ENCODE peak calls at places on chromosome 15, in ten cellular contexts. M, U, G, N, Y, X, A, J, V and C are unnamed samples.

GRCh38 chr15:36358094-36358961 is 221.1 kb upstream of the CDIN1 start:
- DNase-seq in U (no peak), V (no peak), G (no peak), X (no peak), A (no peak), J (no peak), N (no peak), Y (peak), M (no peak), C (no peak)

GRCh38 chr15:44485880-44486279 is 51.1 kb upstream of the EIF3J start:
- DNase-seq in A (no peak), J (no peak), X (no peak), M (no peak), U (no peak), N (no peak), V (no peak), Y (no peak), G (no peak), C (no peak)

GRCh38 chr15:68818671-68819450 is 1.8 kb downstream of the ANP32A start:
- DNase-seq in X (no peak), N (peak), V (peak), M (peak), A (peak), Y (no peak), U (peak), G (peak), J (peak), C (peak)

GRCh38 chr15:75651810-75652543 is 4.3 kb downstream of the SNX33 start:
- DNase-seq in G (no peak), N (no peak), U (no peak), J (no peak), Y (no peak), X (no peak), V (no peak), M (no peak), A (peak), C (no peak)

GRCh38 chr15:91872356-91873132 is 19.0 kb downstream of the SLCO3A1 start:
- DNase-seq in V (no peak), A (no peak), X (no peak), G (no peak), M (no peak), U (no peak), Y (no peak), J (no peak), N (no peak), C (no peak)

GRCh38 chr15:87032291-87032690 is 952.6 kb downstream of the AGBL1 start:
- DNase-seq in U (no peak), X (no peak), J (no peak), V (no peak), N (no peak), M (no peak), A (no peak), G (no peak), Y (no peak), C (no peak)

GRCh38 chr15:36958611-36959010 is 141.7 kb downstream of the MEIS2 start:
- DNase-seq in Y (no peak), A (no peak), N (no peak), X (no peak), G (no peak), V (no peak), U (no peak), M (no peak), J (no peak), C (no peak)

GRCh38 chr15:92958105-92958504 is 58.0 kb downstream of the CHD2 start:
- DNase-seq in V (no peak), G (no peak), M (no peak), U (no peak), X (no peak), Y (peak), N (no peak), J (no peak), A (no peak), C (no peak)

GRCh38 chr15:69476704-69477473 is 24.3 kb downstream of the RPLP1 start:
- DNase-seq in V (no peak), M (no peak), N (no peak), Y (no peak), X (no peak), G (no peak), U (no peak), J (no peak), A (no peak), C (no peak)

GRCh38 chr15:47673343-47673761 is 44.0 kb upstream of the SEMA6D start:
- DNase-seq in X (no peak), V (no peak), N (peak), J (no peak), G (no peak), M (peak), A (no peak), Y (no peak), U (no peak), C (no peak)

GRCh38 chr15:76059320-76060097 is at the start of gene TMEM266:
- DNase-seq in U (peak), A (peak), X (no peak), N (peak), J (peak), M (peak), V (peak), Y (peak), G (peak), C (no peak)

GRCh38 chr15:88491158-88491557 is 23.6 kb downstream of the MRPS11 start:
- DNase-seq in J (no peak), V (no peak), Y (no peak), X (no peak), M (no peak), U (no peak), A (no peak), G (no peak), N (no peak), C (no peak)

GRCh38 chr15:70036585-70037343 is 61.0 kb downstream of the TLE3 start:
- DNase-seq in A (no peak), X (no peak), U (no peak), M (no peak), J (no peak), N (no peak), G (peak), V (peak), Y (no peak), C (no peak)

GRCh38 chr15:52912172-52912571 is 122.0 kb upstream of the ONECUT1 start:
- DNase-seq in G (no peak), J (no peak), A (no peak), X (no peak), N (no peak), Y (no peak), M (no peak), V (no peak), U (no peak), C (no peak)

GRCh38 chr15:63502843-63503738 is 1.3 kb upstream of the USP3 start:
- DNase-seq in N (peak), X (peak), Y (peak), A (peak), U (peak), G (peak), V (peak), J (peak), M (peak), C (peak)
- TF ChIP-seq POLR2A in N (peak), X (peak), Y (no peak), A (peak), U (peak), G (peak), V (peak), J (no peak), M (no peak), C (peak)

GRCh38 chr15:42171795-42172194 is 15.4 kb upstream of the PLA2G4F start:
- DNase-seq in A (no peak), J (no peak), U (no peak), Y (no peak), N (no peak), X (no peak), M (no peak), V (no peak), G (no peak), C (no peak)

GRCh38 chr15:42175671-42176070 is 19.2 kb upstream of the PLA2G4F start:
- DNase-seq in N (no peak), G (no peak), U (no peak), M (no peak), A (no peak), Y (no peak), X (no peak), J (no peak), V (no peak), C (no peak)

GRCh38 chr15:42178056-42178455 is 21.6 kb upstream of the PLA2G4F start:
- DNase-seq in A (no peak), X (no peak), V (no peak), G (no peak), M (no peak), J (no peak), N (no peak), U (no peak), Y (no peak), C (no peak)

GRCh38 chr15:42171122-42171521 is 14.7 kb upstream of the PLA2G4F start:
- DNase-seq in Y (no peak), N (no peak), G (no peak), A (no peak), V (no peak), J (no peak), M (no peak), X (no peak), U (no peak), C (no peak)

GRCh38 chr15:42172475-42172874 is 16.0 kb upstream of the PLA2G4F start:
- DNase-seq in N (no peak), M (no peak), Y (no peak), G (no peak), J (no peak), V (no peak), A (no peak), U (no peak), X (no peak), C (no peak)
- TF ChIP-seq POLR2A in N (no peak), M (no peak), Y (no peak), G (no peak), J (no peak), V (no peak), A (no peak), U (no peak), X (no peak), C (no peak)

DNA sequence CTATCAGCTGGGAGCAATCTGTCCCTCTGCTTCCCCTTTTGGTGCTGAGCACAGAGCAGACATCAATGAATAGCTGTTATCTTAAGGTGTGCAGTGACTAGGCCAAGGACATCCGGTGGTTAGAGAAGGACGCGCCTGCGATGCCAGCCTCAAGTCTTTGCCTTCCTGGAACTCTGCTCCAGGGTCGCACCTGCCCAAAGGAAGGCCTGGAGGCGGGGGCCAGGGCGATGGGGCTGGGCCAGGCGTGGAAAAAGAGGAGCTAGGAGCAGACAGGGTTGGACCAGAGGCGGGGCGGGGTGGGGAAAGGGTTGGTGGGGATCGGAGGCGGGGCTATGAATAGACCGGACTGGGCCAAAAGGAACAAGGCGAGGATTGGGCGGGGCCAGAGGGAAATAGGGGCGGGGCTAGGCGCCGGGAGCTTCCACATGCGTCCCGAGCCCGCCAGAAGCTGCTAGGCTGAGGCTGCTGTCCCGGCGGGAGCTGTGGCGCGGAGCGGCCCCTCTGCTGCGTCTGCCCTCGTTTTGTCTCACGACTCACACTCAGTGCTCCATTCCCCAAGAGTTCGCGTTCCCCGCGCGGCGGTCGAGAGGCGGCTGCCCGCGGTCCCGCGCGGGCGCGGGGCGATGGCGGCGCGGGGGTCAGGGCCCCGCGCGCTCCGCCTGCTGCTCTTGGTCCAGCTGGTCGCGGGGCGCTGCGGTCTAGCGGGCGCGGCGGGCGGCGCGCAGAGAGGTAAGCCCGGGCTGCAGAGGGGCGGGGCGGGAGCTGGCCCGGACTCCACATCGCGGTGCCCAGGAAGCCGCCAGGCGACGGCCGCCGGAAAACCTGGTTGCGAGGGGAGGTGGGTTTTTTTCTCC is at the start of gene CHRNA5:
- DNase-seq in V (peak), A (peak), N (peak), X (peak), Y (peak), G (peak), J (peak), M (peak), U (peak), C (peak)
- TF ChIP-seq POLR2A in V (peak), A (peak), N (no peak), X (peak), Y (no peak), G (no peak), J (peak), M (no peak), U (peak), C (no peak)

GRCh38 chr15:100879046-100879445 is 585 bp upstream of the ALDH1A3 start:
- DNase-seq in M (no peak), G (no peak), N (no peak), U (peak), J (no peak), X (no peak), A (no peak), V (no peak), Y (no peak), C (no peak)

GRCh38 chr15:100880139-100880896 is 687 bp downstream of the ALDH1A3 start:
- DNase-seq in M (no peak), V (no peak), X (no peak), A (no peak), Y (no peak), N (no peak), U (no peak), J (no peak), G (no peak), C (no peak)

GRCh38 chr15:100878601-100879000 is 1.0 kb upstream of the ALDH1A3 start:
- DNase-seq in N (no peak), M (no peak), Y (no peak), U (no peak), X (no peak), J (no peak), G (no peak), A (no peak), V (no peak), C (no peak)

GRCh38 chr15:100880897-100881242 is 1.2 kb downstream of the ALDH1A3 start:
- DNase-seq in N (no peak), G (no peak), A (no peak), Y (no peak), M (no peak), U (no peak), J (no peak), V (no peak), X (no peak), C (no peak)

DNA sequence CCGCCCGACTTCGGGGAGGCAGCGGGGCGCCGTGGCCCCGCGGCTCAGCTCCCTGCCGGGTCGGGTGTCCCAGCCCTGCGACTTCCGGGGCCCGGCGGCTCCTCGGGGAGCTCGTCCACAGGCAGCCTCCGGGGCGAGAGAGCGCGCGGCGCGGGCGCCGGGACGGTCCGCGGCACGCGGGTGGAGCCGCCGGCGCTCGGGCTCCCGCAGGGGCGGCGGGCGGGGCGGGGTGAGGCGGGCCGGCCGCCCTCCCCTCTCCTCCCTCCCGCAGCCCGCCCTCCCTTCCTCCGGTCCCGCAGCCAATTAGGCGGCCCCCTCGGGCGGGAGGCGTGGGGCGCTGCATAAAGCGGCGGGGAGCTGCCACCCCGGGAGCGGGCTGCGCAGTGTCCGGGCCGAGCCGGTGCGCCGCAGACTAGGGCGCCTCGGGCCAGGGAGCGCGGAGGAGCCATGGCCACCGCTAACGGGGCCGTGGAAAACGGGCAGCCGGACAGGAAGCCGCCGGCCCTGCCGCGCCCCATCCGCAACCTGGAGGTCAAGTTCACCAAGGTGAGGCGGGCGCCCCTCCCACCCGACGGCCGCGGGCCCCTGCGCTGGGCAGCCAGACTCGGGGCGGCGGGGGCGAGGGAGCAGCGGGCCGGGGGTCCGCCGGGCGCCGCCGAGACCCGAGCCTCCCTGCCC is at the start of gene ALDH1A3:
- DNase-seq in N (no peak), M (peak), Y (peak), X (peak), A (peak), G (no peak), U (peak), J (no peak), V (peak), C (peak)
- TF ChIP-seq POLR2A in N (no peak), M (no peak), Y (no peak), X (peak), A (peak), G (no peak), U (peak), J (no peak), V (peak), C (no peak)

GRCh38 chr15:85947936-85948335 is 131.7 kb upstream of the AGBL1 start:
- DNase-seq in X (no peak), M (no peak), U (no peak), N (no peak), J (no peak), Y (no peak), V (no peak), G (no peak), A (no peak), C (no peak)

GRCh38 chr15:85950101-85950500 is 129.6 kb upstream of the AGBL1 start:
- DNase-seq in U (no peak), Y (no peak), A (no peak), G (no peak), M (peak), J (no peak), V (no peak), N (no peak), X (no peak), C (no peak)

GRCh38 chr15:85941186-85941855 is 138.3 kb upstream of the AGBL1 start:
- DNase-seq in G (no peak), U (peak), A (no peak), J (no peak), V (no peak), N (peak), M (no peak), X (no peak), Y (no peak), C (no peak)

GRCh38 chr15:85943825-85944224 is 135.8 kb upstream of the AGBL1 start:
- DNase-seq in N (no peak), Y (no peak), M (no peak), V (no peak), J (no peak), U (no peak), G (no peak), A (no peak), X (no peak), C (no peak)

GRCh38 chr15:85946986-85947385 is 132.7 kb upstream of the AGBL1 start:
- DNase-seq in M (no peak), J (no peak), V (no peak), X (no peak), N (no peak), U (no peak), Y (no peak), G (no peak), A (no peak), C (no peak)
- TF ChIP-seq POLR2A in M (no peak), J (no peak), V (no peak), X (no peak), N (no peak), U (no peak), Y (no peak), G (no peak), A (no peak), C (no peak)

DNA sequence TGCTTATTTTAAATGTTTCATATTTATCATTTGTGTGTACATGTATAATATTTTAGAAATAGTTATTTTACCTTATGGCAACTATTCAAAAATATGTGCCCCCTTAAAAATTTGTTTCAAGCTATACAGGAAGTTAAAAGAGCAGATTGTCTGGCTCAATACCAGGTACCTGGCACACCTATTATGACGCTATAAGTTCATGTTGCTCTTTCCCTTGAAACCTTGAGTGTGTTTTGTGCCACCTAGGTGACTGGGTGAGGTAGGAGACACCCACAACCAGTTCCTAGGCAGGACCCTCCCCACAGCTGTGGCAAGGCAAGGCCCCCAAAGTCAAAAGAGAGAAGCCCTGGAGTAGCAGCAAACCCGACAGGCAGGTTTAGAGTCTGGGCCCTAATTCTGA is 20.6 kb upstream of the NEO1 start:
- DNase-seq in A (no peak), N (no peak), U (no peak), M (no peak), X (no peak), G (no peak), J (no peak), V (no peak), Y (no peak), C (no peak)
- TF ChIP-seq POLR2A in A (no peak), N (no peak), U (no peak), M (no peak), X (no peak), G (no peak), J (no peak), V (no peak), Y (no peak), C (no peak)

DNA sequence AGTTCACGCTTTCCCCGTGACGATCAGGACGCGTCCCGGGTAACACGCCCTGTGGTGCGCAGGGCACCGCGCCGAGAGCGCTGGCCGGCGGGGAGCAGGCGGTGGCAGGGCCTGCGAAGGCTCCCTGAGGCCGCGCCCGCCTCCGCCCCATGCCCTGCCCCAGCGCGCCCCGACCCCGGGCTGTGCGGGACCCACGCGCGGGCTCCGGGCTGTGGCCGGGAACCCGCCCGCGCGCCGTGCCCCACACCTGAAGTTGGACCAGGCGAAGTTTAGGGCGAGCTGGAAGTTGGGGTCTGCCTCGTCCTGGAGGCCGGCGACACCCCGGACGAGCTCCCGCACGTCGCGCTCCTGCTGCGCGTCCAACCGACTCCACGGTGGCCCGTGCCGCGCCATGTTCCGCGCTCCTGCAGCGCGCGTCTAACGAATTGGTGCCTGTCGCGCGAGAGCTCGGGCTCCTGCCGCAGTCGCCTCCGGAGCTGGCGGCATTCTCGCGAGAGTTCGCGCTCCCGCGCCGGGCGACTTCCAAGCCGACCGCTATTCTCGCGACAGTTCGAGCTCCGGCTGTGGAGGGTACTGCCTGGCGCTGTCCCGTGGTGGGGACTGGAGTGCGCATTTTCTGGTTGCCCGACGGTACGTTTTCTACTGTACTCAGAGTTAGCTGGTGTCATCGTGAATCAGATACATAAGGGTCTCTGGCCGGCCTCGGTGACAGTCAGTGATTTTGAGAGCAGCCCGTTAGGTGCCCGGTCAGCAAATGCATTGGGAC is at the start of gene TUBGCP5:
- DNase-seq in N (peak), U (peak), X (peak), V (peak), M (peak), A (peak), Y (peak), G (peak), J (peak), C (peak)
- TF ChIP-seq POLR2A in N (peak), U (peak), X (peak), V (peak), M (peak), A (peak), Y (peak), G (no peak), J (peak), C (peak)